ENCODE peak calls at places on chromosomes 6 and 20, in six cellular contexts. Y is left cardiac atrium, X is hypothalamus, W is fibroblast of pulmonary artery, R is cardiac muscle cell, A is germinal center. E is an unnamed sample.

GRCh38 chr20:47355489-47356219 is 845 bp downstream of the ZMYND8 start:
- DNase-seq in Y (no peak), W (peak; percentile 56), X (no peak), A (no peak), R (no peak), E (no peak)

GRCh38 chr20:23298926-23299672 is 51.5 kb upstream of the NXT1 start:
- DNase-seq in A (no peak), X (no peak), Y (no peak), R (no peak), W (no peak), E (no peak)

GRCh38 chr6:152301021-152301805 is 335.9 kb downstream of the SYNE1 start:
- DNase-seq in W (peak; percentile 74), X (no peak), Y (no peak), R (no peak), A (no peak), E (no peak)

GRCh38 chr6:13395272-13396237 is 67.2 kb upstream of the TBC1D7 start:
- DNase-seq in W (peak; percentile 96), A (peak; percentile 70), R (peak; percentile 73), Y (peak; percentile 90), X (no peak), E (no peak)

GRCh38 chr6:20424679-20425078 is 23.0 kb downstream of the E2F3 start:
- DNase-seq in R (no peak), W (peak; percentile 63), Y (no peak), A (no peak), X (no peak), E (no peak)

GRCh38 chr6:105753184-105754097 is 332.7 kb upstream of the PRDM1 start:
- DNase-seq in W (no peak), R (no peak), Y (no peak), X (no peak), A (no peak), E (no peak)

GRCh38 chr20:15379897-15380296 is 1042.5 kb upstream of the FLRT3 start:
- DNase-seq in X (no peak), Y (no peak), W (no peak), R (no peak), A (no peak), E (no peak)

GRCh38 chr20:25623225-25623735 is 534 bp downstream of the NANP start:
- DNase-seq in A (peak; percentile 19), Y (peak; percentile 60), W (no peak), R (peak; percentile 51), X (peak; percentile 18), E (no peak)

GRCh38 chr20:44720617-44720993 is 5.4 kb downstream of the CCN5 start:
- DNase-seq in X (no peak), W (peak; percentile 69), R (no peak), Y (no peak), A (no peak), E (peak; percentile 83)

GRCh38 chr6:22036267-22036666 is 260.6 kb downstream of the PRL start:
- DNase-seq in Y (no peak), R (peak; percentile 37), A (peak; percentile 7), X (no peak), W (peak; percentile 33), E (no peak)